ENCODE peak calls at places on chromosomes 12 and 14, in six cellular contexts. C is transverse colon, Z is tibial nerve, H is suprapubic skin, B is GM12878, T is A549. A is an unnamed sample.

GRCh38 chr12:1380171-1380974 is 214.0 kb downstream of the FBXL14 start:
- DNase-seq in C (no peak), Z (no peak), H (no peak), B (no peak), T (no peak), A (no peak)

GRCh38 chr12:33484161-33484560 is 44.5 kb upstream of the SYT10 start:
- DNase-seq in C (no peak), Z (no peak), H (no peak), B (no peak), T (no peak), A (no peak)

GRCh38 chr12:80802652-80803051 is 85.9 kb downstream of the MYF5 start:
- DNase-seq in C (no peak), Z (no peak), H (no peak), B (no peak), T (no peak), A (no peak)

GRCh38 chr14:23160924-23161522 is 22.4 kb downstream of the SLC7A8 start:
- DNase-seq in C (peak; percentile 44), Z (no peak), H (peak; percentile 68), B (no peak), T (no peak), A (peak; percentile 78)

GRCh38 chr14:30581283-30581625 is 22.3 kb downstream of the G2E3 start:
- DNase-seq in C (no peak), Z (no peak), H (no peak), B (no peak), T (no peak), A (no peak)

GRCh38 chr14:64501326-64502171 is 2.1 kb downstream of the ZBTB25 start:
- DNase-seq in C (peak; percentile 68), Z (peak; percentile 70), H (peak; percentile 72), B (no peak), T (no peak), A (peak; percentile 41)

GRCh38 chr14:50231475-50232275 is at the start of gene SOS2:
- DNase-seq in C (peak; percentile 92), Z (peak; percentile 71), H (peak; percentile 87), B (peak; percentile 43), T (peak; percentile 81), A (peak; percentile 83)

GRCh38 chr14:72439707-72440106 is 454.2 kb downstream of the DPF3 start:
- DNase-seq in C (no peak), Z (no peak), H (no peak), B (peak; percentile 28), T (no peak), A (no peak)

GRCh38 chr12:113471619-113472171 is at the start of gene LHX5:
- DNase-seq in C (no peak), Z (no peak), H (no peak), B (no peak), T (no peak), A (no peak)

GRCh38 chr12:51825216-51825615 is 23.3 kb downstream of the FIGNL2 start:
- DNase-seq in C (no peak), Z (no peak), H (no peak), B (no peak), T (no peak), A (no peak)

GRCh38 chr12:53190108-53190729 is 9.5 kb upstream of the CSAD start:
- DNase-seq in C (peak; percentile 44), Z (peak; percentile 50), H (no peak), B (no peak), T (peak; percentile 87), A (peak; percentile 54)

GRCh38 chr12:38515912-38516311 is 199.3 kb downstream of the ALG10B start:
- DNase-seq in C (no peak), Z (no peak), H (no peak), B (no peak), T (no peak), A (no peak)

GRCh38 chr12:47741340-47741703 is 16.0 kb upstream of the ENDOU start:
- DNase-seq in C (peak; percentile 89), Z (peak; percentile 76), H (peak; percentile 90), B (no peak), T (no peak), A (no peak)

DNA sequence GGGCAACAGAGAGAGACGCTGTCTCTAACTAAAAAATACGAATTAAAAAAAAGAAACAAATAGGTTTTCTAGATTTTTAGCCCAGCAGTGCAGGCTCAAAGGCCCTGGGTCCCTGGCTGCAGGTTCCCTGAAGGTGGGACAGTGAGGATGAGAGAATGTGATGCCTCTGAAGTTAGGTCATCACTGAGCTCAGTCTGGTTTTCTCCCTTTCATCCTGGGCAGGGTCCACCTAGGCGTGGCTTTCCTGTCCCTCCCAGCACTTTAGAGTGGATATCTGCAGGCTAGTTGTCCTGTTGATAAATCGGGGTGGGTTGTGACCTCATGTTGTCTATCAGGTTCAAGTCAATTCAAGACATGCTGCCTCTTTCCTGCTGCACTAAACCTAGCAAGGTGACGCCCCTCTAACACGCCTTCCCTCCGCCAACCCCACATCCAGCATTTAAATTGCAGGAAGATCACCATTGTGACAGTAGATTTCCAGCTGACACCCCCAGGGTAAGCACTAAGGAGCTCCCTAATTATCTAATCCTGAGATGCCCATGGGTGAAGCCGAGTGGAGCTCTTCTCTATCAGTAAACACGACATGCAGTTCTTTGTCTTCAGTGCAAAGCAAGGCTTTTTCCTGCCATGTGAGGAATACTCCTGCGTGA is 61.0 kb downstream of the MAP1LC3B2 start:
- DNase-seq in C (no peak), Z (no peak), H (no peak), B (no peak), T (no peak), A (no peak)
- TF ChIP-seq EP300 in C (no peak), Z (no peak), H (no peak), B (no peak), T (no peak), A (no peak)

GRCh38 chr14:54509546-54510501 is at the start of gene CGRRF1:
- DNase-seq in C (peak; percentile 99), Z (peak; percentile 98), H (peak; percentile 98), B (peak; percentile 91), T (peak; percentile 94), A (peak; percentile 99)
- TF ChIP-seq POLR2A in C (peak; percentile 77), Z (peak; percentile 76), H (no peak), B (peak; percentile 76), T (peak; percentile 87), A (peak; percentile 59)

GRCh38 chr12:76551482-76551888 is 8.1 kb downstream of the OSBPL8 start:
- DNase-seq in C (no peak), Z (no peak), H (no peak), B (no peak), T (no peak), A (no peak)
- TF ChIP-seq CTCF in C (no peak), Z (no peak), H (no peak), B (no peak), T (no peak), A (no peak)

GRCh38 chr14:101412741-101413140 is 148.6 kb upstream of the DIO3 start:
- DNase-seq in C (no peak), Z (no peak), H (no peak), B (no peak), T (peak; percentile 63), A (no peak)
- TF ChIP-seq EP300 in C (no peak), Z (no peak), H (no peak), B (no peak), T (no peak), A (no peak)

GRCh38 chr14:68402525-68403101 is 390.3 kb downstream of the ZFP36L1 start:
- DNase-seq in C (no peak), Z (no peak), H (no peak), B (no peak), T (no peak), A (no peak)

GRCh38 chr14:68403794-68404522 is 388.9 kb downstream of the ZFP36L1 start:
- DNase-seq in C (no peak), Z (no peak), H (no peak), B (no peak), T (no peak), A (no peak)

GRCh38 chr14:68405959-68406358 is 386.9 kb downstream of the ZFP36L1 start:
- DNase-seq in C (no peak), Z (no peak), H (no peak), B (no peak), T (no peak), A (no peak)

GRCh38 chr14:68403191-68403781 is 389.6 kb downstream of the ZFP36L1 start:
- DNase-seq in C (no peak), Z (no peak), H (no peak), B (no peak), T (no peak), A (no peak)

GRCh38 chr14:68404652-68405183 is 388.1 kb downstream of the ZFP36L1 start:
- DNase-seq in C (no peak), Z (no peak), H (no peak), B (no peak), T (no peak), A (no peak)
- TF ChIP-seq POLR2A in C (no peak), Z (no peak), H (no peak), B (peak; percentile 36), T (no peak), A (no peak)

DNA sequence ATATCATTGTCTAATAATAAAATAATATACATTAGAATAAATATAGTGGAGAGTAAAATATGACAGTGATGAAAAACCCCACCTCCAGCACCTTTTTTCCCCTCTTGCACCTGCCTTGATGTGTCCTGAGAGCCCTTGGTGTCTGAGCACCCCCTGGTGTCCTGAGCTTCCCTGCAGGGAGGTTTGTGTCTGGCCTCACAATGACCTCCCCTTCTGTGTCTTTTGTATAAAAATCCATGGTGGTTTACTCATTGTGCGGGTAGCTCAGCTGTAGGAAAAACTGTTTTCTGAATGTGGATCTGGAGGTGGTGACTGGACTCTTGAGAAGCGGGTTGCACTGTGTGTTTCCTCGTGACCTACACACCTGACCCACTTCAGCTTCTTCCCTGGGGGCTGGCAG is 636.9 kb downstream of the TMEM121 start:
- DNase-seq in C (no peak), Z (no peak), H (no peak), B (no peak), T (no peak), A (no peak)
- TF ChIP-seq CTCF in C (no peak), Z (no peak), H (no peak), B (no peak), T (no peak), A (no peak)

DNA sequence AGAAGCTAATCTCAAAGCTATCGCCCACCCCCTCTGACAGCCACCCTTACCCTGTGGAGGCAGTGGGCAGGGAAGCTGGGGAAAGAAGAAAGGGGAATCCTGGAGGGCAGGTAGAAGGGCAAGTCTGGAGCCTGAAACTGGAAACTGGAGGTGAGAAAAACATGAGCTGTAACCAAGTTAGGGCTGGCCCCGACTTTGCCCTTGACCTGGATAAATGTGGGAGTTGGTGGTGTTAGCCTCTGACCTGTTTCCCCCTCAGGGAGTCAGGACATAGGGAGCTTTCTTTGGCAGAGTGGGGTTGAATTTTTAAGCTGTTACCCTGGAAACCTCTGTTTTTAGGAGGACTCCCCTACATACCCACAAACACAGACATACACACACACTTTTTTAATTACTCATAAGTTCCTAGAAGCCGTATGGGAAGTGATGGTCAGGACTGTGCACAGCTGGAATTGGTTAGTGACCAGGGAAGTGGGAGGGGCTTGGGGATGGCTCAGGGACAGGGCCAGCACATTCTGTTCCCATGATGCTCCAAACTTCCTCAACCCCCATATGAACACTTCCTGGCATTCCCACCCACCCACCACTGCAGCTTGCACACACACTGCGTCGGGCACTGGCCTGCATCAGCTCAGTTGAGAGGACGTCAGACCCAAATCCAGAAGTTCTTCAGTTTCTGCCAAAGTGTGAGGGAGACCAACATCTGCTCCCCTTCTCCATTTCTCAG is 5.0 kb upstream of the MMP19 start:
- DNase-seq in C (peak; percentile 78), Z (peak; percentile 94), H (peak; percentile 97), B (no peak), T (no peak), A (peak; percentile 90)
- TF ChIP-seq EP300 in C (peak; percentile 98), Z (peak; percentile 99), H (peak; percentile 87), B (no peak), T (no peak), A (peak; percentile 100)

A was measured in ovary.